ENCODE peak calls at places on chromosomes 16 and 17, in four cellular contexts. W is IMR-90, U is astrocyte, N is NCI-H1417. R is an unnamed sample.

GRCh38 chr16:66899945-66900688 is 18.6 kb downstream of the CDH16 start:
- DNase-seq in W (peak), U (peak), N (no peak), R (no peak)

GRCh38 chr17:60664022-60664421 is 13.6 kb upstream of the BCAS3 start:
- DNase-seq in W (peak), U (no peak), N (no peak), R (no peak)

GRCh38 chr17:42282478-42283080 is 5.7 kb upstream of the STAT5A start:
- DNase-seq in W (no peak), U (no peak), N (no peak), R (no peak)

GRCh38 chr17:75778861-75779249 is 5.8 kb upstream of the UNK start:
- DNase-seq in W (peak), U (no peak), N (peak), R (peak)

GRCh38 chr17:75067856-75068255 is 19.9 kb upstream of the SLC16A5 start:
- DNase-seq in W (no peak), U (no peak), N (no peak), R (no peak)

GRCh38 chr16:76819517-76819916 is 371.5 kb upstream of the MON1B start:
- DNase-seq in W (no peak), U (no peak), N (no peak), R (no peak)

GRCh38 chr16:56792960-56793359 is 63.0 kb downstream of the NUP93 start:
- DNase-seq in W (no peak), U (no peak), N (no peak), R (no peak)

GRCh38 chr16:5041604-5042133 is 7.9 kb upstream of the NAGPA start:
- DNase-seq in W (peak), U (peak), N (no peak), R (no peak)

GRCh38 chr17:40319651-40320550 is 10.9 kb downstream of the RARA start:
- DNase-seq in W (no peak), U (no peak), N (no peak), R (peak)

GRCh38 chr16:89023621-89024511 is 46.9 kb upstream of the CBFA2T3 start:
- DNase-seq in W (no peak), U (no peak), N (no peak), R (no peak)

R was measured in effector memory CD8-positive, alpha-beta T cell.